ENCODE peak calls at places on chromosomes 12 and 14, in six cellular contexts. B is posterior vena cava; O is stimulated activated CD4-positive, alpha-beta T cell treated with anti-CD3 and anti-CD28 coated beads, Interleukin-2, amount 100 ng/mL, for 4 hours; E is occipital lobe; G is HCT116; M is stimulated activated CD8-positive, alpha-beta memory T cell treated with anti-CD3 and anti-CD28 coated beads, Interleukin-4, amount 100 ng/mL, for 24 hours. D is an unnamed sample.

GRCh38 chr14:73777420-73777819 is 63.2 kb upstream of the PNMA1 start:
- DNase-seq in B (no peak), O (no peak), E (no peak), G (no peak), M (no peak), D (no peak)

GRCh38 chr12:46131729-46132128 is 137.1 kb downstream of the SLC38A1 start:
- DNase-seq in B (no peak), O (no peak), E (no peak), G (peak), M (no peak), D (peak)

GRCh38 chr12:45583011-45583657 is 146.4 kb upstream of the ARID2 start:
- DNase-seq in B (no peak), O (no peak), E (no peak), G (no peak), M (no peak), D (no peak)

GRCh38 chr14:45699451-45699850 is 446.4 kb upstream of the MIS18BP1 start:
- DNase-seq in B (no peak), O (no peak), E (no peak), G (no peak), M (no peak), D (no peak)

GRCh38 chr12:76060111-76060510 is 24.4 kb downstream of the NAP1L1 start:
- DNase-seq in B (no peak), O (no peak), E (no peak), G (no peak), M (no peak), D (no peak)

GRCh38 chr12:130484221-130484620 is 146.5 kb downstream of the PIWIL1 start:
- DNase-seq in B (peak), O (no peak), E (no peak), G (no peak), M (no peak), D (no peak)

GRCh38 chr14:51304428-51304827 is 64.4 kb downstream of the TMX1 start:
- DNase-seq in B (no peak), O (no peak), E (no peak), G (no peak), M (no peak), D (no peak)

GRCh38 chr12:105569886-105570285 is 239.4 kb downstream of the C12orf75 start:
- DNase-seq in B (no peak), O (no peak), E (no peak), G (no peak), M (no peak), D (no peak)

GRCh38 chr12:88844426-88844825 is 264.2 kb upstream of the KITLG start:
- DNase-seq in B (no peak), O (no peak), E (no peak), G (no peak), M (no peak), D (no peak)

GRCh38 chr12:68638721-68639395 is 28.2 kb downstream of the RAP1B start:
- DNase-seq in B (no peak), O (no peak), E (no peak), G (no peak), M (no peak), D (no peak)